ENCODE peak calls at places on chromosomes 6 and 20, in eight cellular contexts. D is Caco-2; V is effector memory CD4-positive, alpha-beta T cell; N is uterus; W is AG04450; C is ovary; G is fibroblast of lung; R is OCI-LY7. Z is an unnamed sample.

GRCh38 chr6:56842602-56843475 is 112.1 kb upstream of the BEND6 start:
- DNase-seq in D (peak; percentile 64), V (no peak), N (peak; percentile 20), W (no peak), C (peak; percentile 26), G (peak; percentile 68), R (no peak), Z (no peak)

GRCh38 chr6:67898875-67899274 is 736.2 kb upstream of the ADGRB3 start:
- DNase-seq in D (no peak), V (no peak), N (no peak), W (no peak), C (no peak), G (no peak), R (no peak), Z (no peak)

GRCh38 chr6:127299522-127300240 is 33.0 kb downstream of the RNF146 start:
- DNase-seq in D (no peak), V (no peak), N (no peak), W (no peak), C (no peak), G (no peak), R (no peak), Z (no peak)

GRCh38 chr6:166202321-166202733 is 34.7 kb upstream of the TBXT start:
- DNase-seq in D (no peak), V (no peak), N (no peak), W (no peak), C (no peak), G (no peak), R (peak; percentile 87), Z (no peak)

GRCh38 chr6:37099442-37099841 is 70.5 kb upstream of the PIM1 start:
- DNase-seq in D (no peak), V (no peak), N (no peak), W (no peak), C (no peak), G (no peak), R (no peak), Z (no peak)

GRCh38 chr6:119022796-119023195 is 55.7 kb downstream of the FAM184A start:
- DNase-seq in D (no peak), V (no peak), N (no peak), W (no peak), C (no peak), G (no peak), R (no peak), Z (no peak)

GRCh38 chr6:40509163-40509562 is 78.0 kb downstream of the LRFN2 start:
- DNase-seq in D (no peak), V (no peak), N (no peak), W (no peak), C (no peak), G (no peak), R (no peak), Z (no peak)

GRCh38 chr20:39886650-39887190 is 802.3 kb downstream of the MAFB start:
- DNase-seq in D (no peak), V (no peak), N (no peak), W (no peak), C (no peak), G (no peak), R (no peak), Z (no peak)

GRCh38 chr20:49750611-49751396 is 37.1 kb upstream of the B4GALT5 start:
- DNase-seq in D (no peak), V (no peak), N (no peak), W (no peak), C (no peak), G (no peak), R (peak; percentile 89), Z (no peak)

GRCh38 chr20:3754258-3754595 is 13.3 kb downstream of the ADISSP start:
- DNase-seq in D (no peak), V (no peak), N (no peak), W (no peak), C (no peak), G (no peak), R (no peak), Z (no peak)

GRCh38 chr6:160088069-160088773 is 33.4 kb upstream of the SLC22A1 start:
- DNase-seq in D (no peak), V (no peak), N (peak; percentile 80), W (peak; percentile 76), C (peak; percentile 76), G (peak; percentile 78), R (peak; percentile 8), Z (no peak)

GRCh38 chr6:126723541-126724170 is 383.7 kb downstream of the CENPW start:
- DNase-seq in D (no peak), V (no peak), N (no peak), W (no peak), C (no peak), G (no peak), R (no peak), Z (no peak)

GRCh38 chr6:151078655-151079054 is 161.1 kb upstream of the AKAP12 start:
- DNase-seq in D (no peak), V (no peak), N (no peak), W (no peak), C (no peak), G (no peak), R (no peak), Z (no peak)
- H3K9me3 ChIP-seq in D (peaks cover 3% of the 10 kb centered on the region), V (no peaks in the 10 kb centered on the region), N (no peaks in the 10 kb centered on the region), W (peaks cover 9% of the 10 kb centered on the region), C (no peaks in the 10 kb centered on the region), G (no peaks in the 10 kb centered on the region), R (peaks cover 26% of the 10 kb centered on the region), Z (no peaks in the 10 kb centered on the region)

GRCh38 chr20:30489604-30490003 is 767.9 kb upstream of the DEFB115 start:
- DNase-seq in D (peak; percentile 33), V (no peak), N (no peak), W (no peak), C (no peak), G (no peak), R (no peak), Z (no peak)

GRCh38 chr20:30485331-30486102 is 771.9 kb upstream of the DEFB115 start:
- DNase-seq in D (peak; percentile 35), V (no peak), N (no peak), W (no peak), C (no peak), G (no peak), R (no peak), Z (no peak)

GRCh38 chr20:30486103-30486478 is 771.4 kb upstream of the DEFB115 start:
- DNase-seq in D (peak; percentile 21), V (no peak), N (no peak), W (no peak), C (no peak), G (peak; percentile 8), R (no peak), Z (no peak)

GRCh38 chr20:30488941-30489601 is 768.4 kb upstream of the DEFB115 start:
- DNase-seq in D (peak; percentile 39), V (no peak), N (no peak), W (no peak), C (no peak), G (no peak), R (no peak), Z (no peak)

GRCh38 chr20:30487947-30488926 is 769.2 kb upstream of the DEFB115 start:
- DNase-seq in D (peak; percentile 34), V (no peak), N (no peak), W (no peak), C (no peak), G (no peak), R (no peak), Z (no peak)
- H3K9me3 ChIP-seq in D (peaks cover 31% of the 10 kb centered on the region), V (no peaks in the 10 kb centered on the region), N (peaks cover 3% of the 10 kb centered on the region), W (peaks cover 70% of the 10 kb centered on the region), C (no peaks in the 10 kb centered on the region), G (no peaks in the 10 kb centered on the region), R (no peaks in the 10 kb centered on the region), Z (no peaks in the 10 kb centered on the region)

GRCh38 chr6:66526061-66526460 is 819.0 kb upstream of the EYS start:
- DNase-seq in D (no peak), V (no peak), N (no peak), W (no peak), C (no peak), G (no peak), R (no peak), Z (no peak)
- H3K9me3 ChIP-seq in D (no peaks in the 10 kb centered on the region), V (no peaks in the 10 kb centered on the region), N (no peaks in the 10 kb centered on the region), W (no peaks in the 10 kb centered on the region), C (no peaks in the 10 kb centered on the region), G (no peaks in the 10 kb centered on the region), R (no peaks in the 10 kb centered on the region), Z (no peaks in the 10 kb centered on the region)

GRCh38 chr6:74280130-74280692 is 584.2 kb downstream of the CD109 start:
- DNase-seq in D (no peak), V (no peak), N (no peak), W (no peak), C (no peak), G (no peak), R (no peak), Z (no peak)
- H3K9me3 ChIP-seq in D (no peaks in the 10 kb centered on the region), V (no peaks in the 10 kb centered on the region), N (no peaks in the 10 kb centered on the region), W (no peaks in the 10 kb centered on the region), C (no peaks in the 10 kb centered on the region), G (no peaks in the 10 kb centered on the region), R (no peaks in the 10 kb centered on the region), Z (no peaks in the 10 kb centered on the region)

GRCh38 chr6:109360281-109360680 is 22.0 kb downstream of the CD164 start:
- DNase-seq in D (no peak), V (no peak), N (no peak), W (no peak), C (no peak), G (no peak), R (no peak), Z (no peak)

GRCh38 chr6:109359248-109359647 is 23.0 kb downstream of the CD164 start:
- DNase-seq in D (no peak), V (no peak), N (no peak), W (no peak), C (no peak), G (no peak), R (no peak), Z (no peak)

GRCh38 chr6:109360791-109361190 is 21.5 kb downstream of the CD164 start:
- DNase-seq in D (no peak), V (no peak), N (no peak), W (no peak), C (no peak), G (no peak), R (no peak), Z (no peak)

GRCh38 chr6:109362102-109362884 is 20.0 kb downstream of the CD164 start:
- DNase-seq in D (no peak), V (no peak), N (no peak), W (no peak), C (no peak), G (no peak), R (no peak), Z (no peak)

DNA sequence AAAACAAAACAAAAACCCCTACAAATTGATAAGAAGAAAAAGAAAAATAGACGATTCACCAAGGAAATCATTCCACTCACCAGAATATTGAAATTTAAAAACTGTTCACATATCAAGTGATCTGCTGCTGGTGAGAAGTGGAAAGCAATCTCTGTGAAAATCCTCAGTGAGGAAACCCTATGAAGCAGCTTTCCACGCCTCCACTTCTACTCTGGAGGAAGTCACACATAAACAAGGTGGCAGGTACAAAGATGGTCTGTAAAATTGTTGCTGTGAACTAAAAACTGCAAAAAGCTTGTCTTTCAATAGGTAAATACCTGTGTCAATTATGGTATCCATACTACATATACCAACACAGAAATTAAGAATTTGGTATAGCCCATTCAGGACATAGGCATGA is 18.5 kb downstream of the CD164 start:
- DNase-seq in D (no peak), V (no peak), N (no peak), W (no peak), C (no peak), G (no peak), R (no peak), Z (no peak)
- H3K9me3 ChIP-seq in D (no peaks in the 10 kb centered on the region), V (no peaks in the 10 kb centered on the region), N (no peaks in the 10 kb centered on the region), W (no peaks in the 10 kb centered on the region), C (no peaks in the 10 kb centered on the region), G (no peaks in the 10 kb centered on the region), R (no peaks in the 10 kb centered on the region), Z (no peaks in the 10 kb centered on the region)

GRCh38 chr20:38139919-38140753 is 24.9 kb downstream of the TGM2 start:
- DNase-seq in D (peak; percentile 70), V (no peak), N (peak; percentile 6), W (no peak), C (no peak), G (peak; percentile 57), R (no peak), Z (no peak)
- H3K9me3 ChIP-seq in D (no peaks in the 10 kb centered on the region), V (no peaks in the 10 kb centered on the region), N (no peaks in the 10 kb centered on the region), W (no peaks in the 10 kb centered on the region), C (no peaks in the 10 kb centered on the region), G (no peaks in the 10 kb centered on the region), R (no peaks in the 10 kb centered on the region), Z (no peaks in the 10 kb centered on the region)

Z was measured in T-helper 17 cell.